ENCODE peak calls at places on chromosome 21, in nine cellular contexts. X is uterus; I is ACHN; H is AG08396; G is DMS 273 treated with DMSO at 0.1 percent for 48 hours; M is endothelial cell; N is left cardiac atrium; J is activated naive CD4-positive, alpha-beta T cell; Q is ELR. D is an unnamed sample.

GRCh38 chr21:31886896-31887595 is 14.2 kb downstream of the HUNK start:
- DNase-seq in X (no peak), I (no peak), H (no peak), G (no peak), M (no peak), N (no peak), J (no peak), Q (no peak), D (no peak)

GRCh38 chr21:44957901-44958451 is 18.1 kb downstream of the SLX9 start:
- DNase-seq in X (no peak), I (no peak), H (no peak), G (no peak), M (no peak), N (peak), J (no peak), Q (no peak), D (no peak)

GRCh38 chr21:37700641-37701202 is 215.5 kb downstream of the KCNJ6 start:
- DNase-seq in X (no peak), I (peak), H (peak), G (peak), M (peak), N (peak), J (no peak), Q (peak), D (no peak)

GRCh38 chr21:15788847-15789548 is 59.2 kb downstream of the USP25 start:
- DNase-seq in X (no peak), I (no peak), H (peak), G (no peak), M (no peak), N (no peak), J (no peak), Q (peak), D (no peak)

GRCh38 chr21:17003763-17004373 is 509.0 kb upstream of the CXADR start:
- DNase-seq in X (no peak), I (peak), H (no peak), G (no peak), M (no peak), N (no peak), J (no peak), Q (peak), D (no peak)

GRCh38 chr21:41411449-41412089 is 14.5 kb upstream of the MX1 start:
- DNase-seq in X (no peak), I (peak), H (no peak), G (no peak), M (no peak), N (peak), J (no peak), Q (no peak), D (no peak)

GRCh38 chr21:20020032-20020431 is 978.2 kb upstream of the NCAM2 start:
- DNase-seq in X (no peak), I (no peak), H (no peak), G (no peak), M (no peak), N (no peak), J (no peak), Q (no peak), D (no peak)

GRCh38 chr21:26506951-26507350 is 66.1 kb downstream of the CYYR1 start:
- DNase-seq in X (no peak), I (no peak), H (peak), G (peak), M (no peak), N (no peak), J (no peak), Q (peak), D (no peak)

GRCh38 chr21:36852293-36852692 is 114.2 kb downstream of the HLCS start:
- DNase-seq in X (no peak), I (no peak), H (no peak), G (peak), M (no peak), N (no peak), J (no peak), Q (no peak), D (no peak)

GRCh38 chr21:29230541-29231275 is 68.0 kb upstream of the BACH1 start:
- DNase-seq in X (no peak), I (peak), H (no peak), G (no peak), M (no peak), N (no peak), J (no peak), Q (no peak), D (no peak)

GRCh38 chr21:32524010-32524719 is 61.2 kb downstream of the TCP10L start:
- DNase-seq in X (peak), I (no peak), H (no peak), G (no peak), M (peak), N (peak), J (no peak), Q (peak), D (no peak)

GRCh38 chr21:41369915-41370839 is 8.3 kb downstream of the MX2 start:
- DNase-seq in X (no peak), I (no peak), H (no peak), G (no peak), M (no peak), N (peak), J (no peak), Q (no peak), D (peak)

GRCh38 chr21:39117571-39117970 is 65.7 kb downstream of the PSMG1 start:
- DNase-seq in X (no peak), I (no peak), H (no peak), G (no peak), M (no peak), N (no peak), J (no peak), Q (no peak), D (no peak)

GRCh38 chr21:32463367-32463766 is 50.9 kb downstream of the EVA1C start:
- DNase-seq in X (peak), I (no peak), H (no peak), G (no peak), M (no peak), N (peak), J (no peak), Q (peak), D (no peak)

GRCh38 chr21:42997053-42997452 is 22.7 kb downstream of the PKNOX1 start:
- DNase-seq in X (peak), I (peak), H (peak), G (no peak), M (no peak), N (peak), J (no peak), Q (peak), D (no peak)

GRCh38 chr21:25535811-25536210 is 71.5 kb downstream of the MRPL39 start:
- DNase-seq in X (no peak), I (no peak), H (no peak), G (no peak), M (no peak), N (no peak), J (no peak), Q (no peak), D (no peak)

GRCh38 chr21:44443291-44443890 is 11.9 kb upstream of the LRRC3 start:
- DNase-seq in X (no peak), I (no peak), H (no peak), G (no peak), M (no peak), N (no peak), J (no peak), Q (no peak), D (no peak)

GRCh38 chr21:17527240-17527639 is 14.4 kb downstream of the CXADR start:
- DNase-seq in X (no peak), I (no peak), H (peak), G (peak), M (no peak), N (no peak), J (no peak), Q (peak), D (no peak)

GRCh38 chr21:42858185-42858847 is 21.0 kb downstream of the WDR4 start:
- DNase-seq in X (no peak), I (no peak), H (no peak), G (no peak), M (no peak), N (no peak), J (no peak), Q (no peak), D (no peak)

GRCh38 chr21:41570791-41571355 is 62.9 kb upstream of the TMPRSS2 start:
- DNase-seq in X (no peak), I (no peak), H (no peak), G (no peak), M (no peak), N (no peak), J (no peak), Q (no peak), D (no peak)

GRCh38 chr21:36803051-36803709 is 104.3 kb downstream of the SIM2 start:
- DNase-seq in X (no peak), I (no peak), H (no peak), G (no peak), M (no peak), N (no peak), J (no peak), Q (no peak), D (no peak)

GRCh38 chr21:28971171-28971570 is 21.5 kb downstream of the LTN1 start:
- DNase-seq in X (no peak), I (no peak), H (no peak), G (no peak), M (no peak), N (no peak), J (no peak), Q (no peak), D (no peak)

GRCh38 chr21:31543191-31543590 is 116.3 kb upstream of the SOD1 start:
- DNase-seq in X (no peak), I (no peak), H (no peak), G (no peak), M (no peak), N (no peak), J (no peak), Q (no peak), D (peak)

GRCh38 chr21:45948576-45949141 is 32.9 kb upstream of the COL6A1 start:
- DNase-seq in X (no peak), I (no peak), H (no peak), G (no peak), M (no peak), N (no peak), J (no peak), Q (no peak), D (no peak)

GRCh38 chr21:31558839-31559367 is 100.6 kb upstream of the SOD1 start:
- DNase-seq in X (peak), I (peak), H (peak), G (peak), M (peak), N (peak), J (peak), Q (peak), D (peak)

GRCh38 chr21:34707876-34708325 is 39.1 kb downstream of the CLIC6 start:
- DNase-seq in X (no peak), I (no peak), H (no peak), G (no peak), M (no peak), N (no peak), J (no peak), Q (no peak), D (no peak)

GRCh38 chr21:26846036-26846931 is 1.1 kb upstream of the ADAMTS1 start:
- DNase-seq in X (peak), I (peak), H (peak), G (no peak), M (peak), N (peak), J (no peak), Q (peak), D (peak)

GRCh38 chr21:29606613-29607012 is 307.9 kb downstream of the BACH1 start:
- DNase-seq in X (no peak), I (no peak), H (no peak), G (no peak), M (no peak), N (no peak), J (no peak), Q (no peak), D (no peak)